ENCODE peak calls at places on chromosomes 1 and 21, in nine cellular contexts. G, D, M, H, N, Z, J, S and O are unnamed samples.
A peak's percentile ranks its signal among the peaks of the same experiment; 100 is the strongest.

GRCh38 chr1:10071640-10072039 is 38.9 kb downstream of the UBE4B start:
- DNase-seq in G (no peak), D (no peak), M (no peak), H (no peak), N (no peak), Z (no peak), J (no peak), S (no peak), O (no peak)

GRCh38 chr1:162372159-162373071 is 4.2 kb downstream of the SPATA46 start:
- DNase-seq in G (no peak), D (no peak), M (no peak), H (no peak), N (no peak), Z (no peak), J (no peak), S (no peak), O (no peak)

GRCh38 chr1:20353836-20354235 is 63.2 kb downstream of the VWA5B1 start:
- DNase-seq in G (no peak), D (no peak), M (no peak), H (no peak), N (no peak), Z (no peak), J (no peak), S (no peak), O (no peak)

GRCh38 chr1:198811436-198811835 is 172.6 kb downstream of the PTPRC start:
- DNase-seq in G (no peak), D (no peak), M (no peak), H (no peak), N (no peak), Z (no peak), J (no peak), S (no peak), O (no peak)

GRCh38 chr1:2468540-2468939 is 7.5 kb upstream of the PLCH2 start:
- DNase-seq in G (no peak), D (no peak), M (no peak), H (no peak), N (no peak), Z (no peak), J (no peak), S (no peak), O (no peak)

GRCh38 chr1:16145988-16146887 is 9.6 kb downstream of the EPHA2 start:
- DNase-seq in G (peak; percentile 73), D (peak; percentile 74), M (no peak), H (peak; percentile 55), N (peak; percentile 90), Z (peak; percentile 89), J (peak; percentile 82), S (peak; percentile 95), O (peak; percentile 68)

GRCh38 chr1:26417111-26417510 is 6.5 kb downstream of the LIN28A start:
- DNase-seq in G (peak; percentile 60), D (peak; percentile 96), M (peak; percentile 79), H (peak; percentile 63), N (peak; percentile 91), Z (peak; percentile 54), J (peak; percentile 71), S (peak; percentile 96), O (no peak)

GRCh38 chr1:47682786-47683350 is 245.0 kb downstream of the FOXD2 start:
- DNase-seq in G (no peak), D (no peak), M (no peak), H (no peak), N (no peak), Z (no peak), J (no peak), S (no peak), O (no peak)

GRCh38 chr1:89198500-89199072 is at the start of gene GBP4:
- DNase-seq in G (peak; percentile 35), D (no peak), M (peak; percentile 47), H (peak; percentile 44), N (peak; percentile 14), Z (peak; percentile 5), J (no peak), S (peak; percentile 46), O (no peak)

GRCh38 chr1:164563821-164564251 is 4.9 kb downstream of the PBX1 start:
- DNase-seq in G (no peak), D (no peak), M (no peak), H (no peak), N (no peak), Z (no peak), J (no peak), S (no peak), O (no peak)

GRCh38 chr1:150484861-150485260 is 2.4 kb upstream of the TARS2 start:
- DNase-seq in G (no peak), D (no peak), M (no peak), H (no peak), N (no peak), Z (peak; percentile 16), J (no peak), S (peak; percentile 33), O (no peak)

GRCh38 chr1:32898958-32899357 is 2.2 kb downstream of the TMEM54 start:
- DNase-seq in G (no peak), D (no peak), M (no peak), H (no peak), N (no peak), Z (no peak), J (no peak), S (no peak), O (no peak)

GRCh38 chr1:69911301-69911801 is 294.0 kb downstream of the LRRC40 start:
- DNase-seq in G (no peak), D (no peak), M (no peak), H (no peak), N (no peak), Z (no peak), J (no peak), S (no peak), O (peak; percentile 70)

GRCh38 chr1:109803901-109804331 is 40.2 kb upstream of the EPS8L3 start:
- DNase-seq in G (no peak), D (no peak), M (no peak), H (no peak), N (no peak), Z (peak; percentile 99), J (no peak), S (no peak), O (no peak)

GRCh38 chr1:149977345-149977744 is 33.2 kb downstream of the OTUD7B start:
- DNase-seq in G (no peak), D (no peak), M (no peak), H (no peak), N (no peak), Z (no peak), J (no peak), S (no peak), O (no peak)

GRCh38 chr1:227910506-227910905 is 37.2 kb downstream of the WNT9A start:
- DNase-seq in G (no peak), D (no peak), M (no peak), H (no peak), N (no peak), Z (no peak), J (no peak), S (no peak), O (no peak)

GRCh38 chr1:17369466-17369865 is 2.5 kb upstream of the PADI6 start:
- DNase-seq in G (no peak), D (no peak), M (no peak), H (no peak), N (no peak), Z (peak; percentile 18), J (no peak), S (no peak), O (no peak)

GRCh38 chr1:203996126-203996525 is 76.8 kb upstream of the SOX13 start:
- DNase-seq in G (no peak), D (peak; percentile 68), M (no peak), H (peak; percentile 18), N (peak; percentile 17), Z (peak; percentile 11), J (no peak), S (peak; percentile 86), O (no peak)

GRCh38 chr21:44065428-44065827 is 41.8 kb upstream of the PWP2 start:
- DNase-seq in G (no peak), D (no peak), M (peak; percentile 60), H (no peak), N (no peak), Z (no peak), J (no peak), S (no peak), O (peak; percentile 36)

DNA sequence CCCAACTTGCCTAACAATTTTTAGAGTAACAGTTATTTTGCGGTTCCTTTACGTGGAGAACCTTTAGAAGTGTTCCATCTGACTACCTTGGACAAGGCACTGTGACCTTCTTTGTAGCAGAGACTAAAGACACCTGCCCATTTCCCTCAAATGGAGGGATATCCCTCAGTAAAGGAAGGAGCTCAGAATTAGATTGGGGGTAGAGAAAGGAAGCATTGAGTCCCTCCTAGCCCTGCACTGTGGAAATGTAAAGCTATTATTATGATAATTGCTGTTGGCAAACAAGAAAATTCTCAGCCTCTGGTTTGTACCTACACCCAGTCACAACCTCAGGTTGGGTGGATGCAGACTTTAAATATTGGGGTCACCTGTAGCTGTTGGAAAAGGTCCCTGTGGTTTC is 72.6 kb upstream of the MACF1 start:
- DNase-seq in G (no peak), D (no peak), M (no peak), H (no peak), N (no peak), Z (no peak), J (no peak), S (peak; percentile 57), O (no peak)
- H3K4me3 ChIP-seq in G (no peak overlapping the region), D (no peak overlapping the region), M (no peak overlapping the region), H (no peak overlapping the region), N (no peak overlapping the region), Z (no peak overlapping the region), J (no peak overlapping the region), S (peak overlapping the region; percentile 25), O (no peak overlapping the region)

DNA sequence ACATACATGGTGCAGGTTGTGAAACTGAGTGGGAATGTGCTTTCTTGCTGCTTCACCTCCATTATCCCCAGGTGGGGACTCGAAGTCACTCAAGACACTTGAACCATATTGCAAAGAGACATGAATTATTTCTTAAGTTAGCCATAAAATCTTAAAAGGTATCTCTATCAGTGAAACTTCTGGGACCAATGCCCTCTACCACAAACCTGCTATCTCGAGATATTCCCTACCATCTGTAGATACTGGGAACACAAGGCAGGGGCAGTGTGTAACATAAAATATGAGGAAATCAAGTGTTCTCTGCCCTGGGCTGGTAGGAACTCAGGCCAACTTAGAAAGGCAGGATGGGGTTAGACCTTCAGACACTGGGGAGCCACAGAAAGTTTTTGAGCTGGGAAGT is 1.3 kb upstream of the CD58 start:
- DNase-seq in G (no peak), D (no peak), M (no peak), H (no peak), N (no peak), Z (no peak), J (no peak), S (no peak), O (no peak)
- H3K4me3 ChIP-seq in G (no peak overlapping the region), D (no peak overlapping the region), M (no peak overlapping the region), H (no peak overlapping the region), N (no peak overlapping the region), Z (no peak overlapping the region), J (no peak overlapping the region), S (peak overlapping the region; percentile 90), O (no peak overlapping the region)

GRCh38 chr1:212684511-212685090 is 15.0 kb downstream of the BATF3 start:
- DNase-seq in G (no peak), D (no peak), M (no peak), H (no peak), N (no peak), Z (no peak), J (no peak), S (no peak), O (no peak)
- H3K4me3 ChIP-seq in G (no peak overlapping the region), D (no peak overlapping the region), M (no peak overlapping the region), H (no peak overlapping the region), N (no peak overlapping the region), Z (no peak overlapping the region), J (no peak overlapping the region), S (no peak overlapping the region), O (no peak overlapping the region)

DNA sequence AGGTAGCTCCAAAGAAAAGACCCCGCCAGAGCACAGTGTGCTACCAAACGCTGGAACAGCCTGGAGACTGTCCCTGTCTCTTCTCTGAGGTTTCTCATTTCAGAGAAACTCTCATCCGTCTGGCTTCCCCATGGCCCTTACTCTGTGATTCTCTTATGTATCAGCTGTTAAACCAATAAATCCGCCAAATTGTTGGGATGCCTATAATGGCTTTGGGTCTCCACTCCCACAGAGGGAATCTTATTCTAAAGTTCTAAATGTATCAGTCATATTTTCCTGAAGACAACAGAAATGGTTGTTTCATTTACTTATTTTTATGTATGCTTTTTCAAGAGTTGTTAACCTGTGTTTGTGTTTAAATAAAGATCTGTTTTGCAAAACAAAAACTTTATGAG is 4.0 kb downstream of the ERG start:
- DNase-seq in G (no peak), D (no peak), M (no peak), H (no peak), N (no peak), Z (no peak), J (no peak), S (no peak), O (no peak)
- H3K4me3 ChIP-seq in G (peak overlapping the region; percentile 60), D (no peak overlapping the region), M (no peak overlapping the region), H (peak overlapping the region; percentile 14), N (no peak overlapping the region), Z (no peak overlapping the region), J (no peak overlapping the region), S (no peak overlapping the region), O (no peak overlapping the region)